ENCODE peak calls at places on chromosomes 4 and X, in six cellular contexts. L is lung microvascular endothelial cell; H is T-helper 2 cell; D is HEK293T; T is CD8-positive, alpha-beta memory T cell; U is heart right ventricle. P is an unnamed sample.

GRCh38 chr4:101158136-101158485 is 189.2 kb downstream of the PPP3CA start:
- DNase-seq in L (no peak), H (no peak), D (no peak), T (no peak), U (no peak), P (peak; percentile 45)

GRCh38 chrX:145881175-145881867 is 63.7 kb downstream of the SLITRK2 start:
- DNase-seq in L (no peak), H (no peak), D (no peak), T (no peak), U (no peak), P (no peak)

GRCh38 chr4:36053931-36054330 is 190.4 kb downstream of the ARAP2 start:
- DNase-seq in L (no peak), H (no peak), D (no peak), T (no peak), U (no peak), P (no peak)

GRCh38 chr4:11367371-11367770 is 61.3 kb downstream of the HS3ST1 start:
- DNase-seq in L (peak; percentile 21), H (no peak), D (no peak), T (no peak), U (peak; percentile 52), P (no peak)

GRCh38 chr4:25900901-25901500 is 13.0 kb upstream of the SMIM20 start:
- DNase-seq in L (no peak), H (no peak), D (no peak), T (no peak), U (peak; percentile 17), P (no peak)

GRCh38 chr4:152660526-152660925 is 19.3 kb downstream of the TMEM154 start:
- DNase-seq in L (no peak), H (no peak), D (no peak), T (no peak), U (no peak), P (no peak)

GRCh38 chrX:52031371-52031770 is 37.6 kb downstream of the MAGED4B start:
- DNase-seq in L (no peak), H (no peak), D (no peak), T (no peak), U (no peak), P (no peak)

GRCh38 chr4:589219-589963 is 13.3 kb upstream of the TMEM271 start:
- DNase-seq in L (no peak), H (no peak), D (no peak), T (no peak), U (no peak), P (no peak)

GRCh38 chr4:189092596-189092995 is 848.1 kb upstream of the FRG1 start:
- DNase-seq in L (no peak), H (no peak), D (no peak), T (no peak), U (no peak), P (no peak)

GRCh38 chr4:149716728-149717127 is 98.9 kb downstream of the IQCM start:
- DNase-seq in L (no peak), H (no peak), D (no peak), T (no peak), U (no peak), P (no peak)

GRCh38 chrX:131330735-131331134 is 41.6 kb upstream of the IGSF1 start:
- DNase-seq in L (no peak), H (no peak), D (no peak), T (no peak), U (no peak), P (no peak)

GRCh38 chrX:150348365-150348764 is 14.8 kb upstream of the MAMLD1 start:
- DNase-seq in L (no peak), H (no peak), D (no peak), T (no peak), U (no peak), P (no peak)

GRCh38 chrX:113512700-113513395 is 672.2 kb upstream of the AMOT start:
- DNase-seq in L (peak; percentile 66), H (no peak), D (no peak), T (no peak), U (no peak), P (no peak)

GRCh38 chr4:40377462-40378385 is 42.6 kb downstream of the CHRNA9 start:
- DNase-seq in L (no peak), H (no peak), D (no peak), T (no peak), U (no peak), P (no peak)

GRCh38 chr4:747546-748170 is 42.0 kb downstream of the PCGF3 start:
- DNase-seq in L (no peak), H (no peak), D (no peak), T (no peak), U (peak; percentile 6), P (no peak)

GRCh38 chr4:95428216-95429085 is 120.3 kb downstream of the UNC5C start:
- DNase-seq in L (no peak), H (no peak), D (no peak), T (no peak), U (no peak), P (no peak)

GRCh38 chrX:153873282-153874090 is 12.5 kb downstream of the L1CAM start:
- DNase-seq in L (no peak), H (no peak), D (no peak), T (no peak), U (no peak), P (peak; percentile 93)

GRCh38 chr4:109005523-109005922 is 242.7 kb upstream of the ETNPPL start:
- DNase-seq in L (no peak), H (no peak), D (no peak), T (no peak), U (no peak), P (no peak)

GRCh38 chrX:10875995-10876394 is 235.1 kb upstream of the HCCS start:
- DNase-seq in L (no peak), H (no peak), D (no peak), T (no peak), U (no peak), P (no peak)

GRCh38 chr4:94500696-94501095 is 49.0 kb downstream of the PDLIM5 start:
- DNase-seq in L (peak; percentile 18), H (no peak), D (no peak), T (no peak), U (peak; percentile 23), P (no peak)

GRCh38 chr4:171629737-171630136 is 183.5 kb upstream of the GALNTL6 start:
- DNase-seq in L (no peak), H (no peak), D (no peak), T (no peak), U (no peak), P (no peak)

GRCh38 chr4:18816228-18816891 is 794.8 kb upstream of the LCORL start:
- DNase-seq in L (no peak), H (no peak), D (no peak), T (no peak), U (no peak), P (no peak)

GRCh38 chr4:13590766-13591165 is 36.8 kb downstream of the BOD1L1 start:
- DNase-seq in L (no peak), H (no peak), D (no peak), T (no peak), U (no peak), P (no peak)

GRCh38 chr4:119189638-119190037 is 22.9 kb upstream of the USP53 start:
- DNase-seq in L (no peak), H (no peak), D (no peak), T (no peak), U (no peak), P (no peak)

GRCh38 chrX:155143959-155144548 is 72.2 kb upstream of the VBP1 start:
- DNase-seq in L (no peak), H (no peak), D (no peak), T (no peak), U (no peak), P (no peak)

GRCh38 chr4:185219551-185220344 is 10.3 kb downstream of the SNX25 start:
- DNase-seq in L (peak; percentile 21), H (no peak), D (no peak), T (no peak), U (peak; percentile 25), P (no peak)

GRCh38 chr4:152244659-152245058 is 291.2 kb downstream of the FBXW7 start:
- DNase-seq in L (no peak), H (no peak), D (no peak), T (no peak), U (no peak), P (no peak)

GRCh38 chr4:167232805-167233522 is 1.3 kb downstream of the SPOCK3 start:
- DNase-seq in L (no peak), H (no peak), D (peak; percentile 6), T (no peak), U (no peak), P (peak; percentile 16)

GRCh38 chr4:42558156-42558555 is 98.7 kb downstream of the ATP8A1 start:
- DNase-seq in L (no peak), H (no peak), D (no peak), T (no peak), U (no peak), P (no peak)

GRCh38 chr4:1815096-1815996 is 22.3 kb downstream of the FGFR3 start:
- DNase-seq in L (no peak), H (no peak), D (no peak), T (no peak), U (no peak), P (no peak)

GRCh38 chr4:121785479-121785878 is 15.6 kb upstream of the EXOSC9 start:
- DNase-seq in L (no peak), H (no peak), D (no peak), T (no peak), U (no peak), P (no peak)

GRCh38 chrX:18424482-18425198 is 768 bp upstream of the CDKL5 start:
- DNase-seq in L (peak; percentile 29), H (no peak), D (peak; percentile 34), T (no peak), U (no peak), P (peak; percentile 63)

GRCh38 chr4:151649461-151649860 is 111.3 kb downstream of the GATB start:
- DNase-seq in L (peak; percentile 24), H (no peak), D (no peak), T (no peak), U (no peak), P (no peak)

GRCh38 chrX:54415534-54416350 is 24.5 kb upstream of the TSR2 start:
- DNase-seq in L (no peak), H (no peak), D (no peak), T (no peak), U (no peak), P (no peak)